ENCODE peak calls at places on chromosomes 5 and 9, in four cellular contexts. N is transverse colon, V is gastrocnemius medialis, S is A549. T is an unnamed sample.

GRCh38 chr5:150582281-150582791 is 58.1 kb upstream of the SYNPO start:
- DNase-seq in V (peak), N (peak), S (no peak), T (peak)

GRCh38 chr5:90390933-90391332 is 18.6 kb downstream of the CETN3 start:
- DNase-seq in S (no peak), N (no peak), V (no peak), T (no peak)

GRCh38 chr5:145499483-145499882 is 335.7 kb downstream of the PRELID2 start:
- DNase-seq in S (no peak), N (no peak), V (no peak), T (no peak)

GRCh38 chr9:21657966-21658667 is 144.3 kb upstream of the MTAP start:
- DNase-seq in V (no peak), N (no peak), S (no peak), T (no peak)

GRCh38 chr5:74685979-74686631 is 1.1 kb downstream of the HEXB start:
- DNase-seq in V (peak), S (no peak), N (no peak), T (peak)

GRCh38 chr9:113463418-113464285 is at the start of gene RGS3:
- DNase-seq in S (peak), N (peak), V (peak), T (peak)

GRCh38 chr9:69223605-69224004 is 49.5 kb downstream of the TJP2 start:
- DNase-seq in N (no peak), S (peak), V (peak), T (peak)

GRCh38 chr9:75878461-75878860 is 12.0 kb upstream of the PCSK5 start:
- DNase-seq in N (no peak), V (no peak), S (no peak), T (no peak)

GRCh38 chr9:98231770-98232478 is 23.5 kb downstream of the TBC1D2 start:
- DNase-seq in S (peak), N (no peak), V (no peak), T (no peak)

GRCh38 chr5:179285236-179285635 is 60.0 kb downstream of the ADAMTS2 start:
- DNase-seq in N (no peak), S (no peak), V (peak), T (peak)

GRCh38 chr9:104108315-104108714 is 14.2 kb downstream of the SMC2 start:
- DNase-seq in V (no peak), S (no peak), N (no peak), T (no peak)

GRCh38 chr9:2494571-2494970 is 127.0 kb upstream of the VLDLR start:
- DNase-seq in V (no peak), S (no peak), N (no peak), T (no peak)

GRCh38 chr5:90934091-90934719 is 375.6 kb downstream of the ADGRV1 start:
- DNase-seq in S (no peak), N (no peak), V (no peak), T (no peak)

GRCh38 chr9:112028242-112029221 is 131.9 kb downstream of the UGCG start:
- DNase-seq in V (no peak), N (no peak), S (peak), T (no peak)
- TF ChIP-seq POLR2A in V (no peak), N (no peak), S (no peak), T (no peak)

DNA sequence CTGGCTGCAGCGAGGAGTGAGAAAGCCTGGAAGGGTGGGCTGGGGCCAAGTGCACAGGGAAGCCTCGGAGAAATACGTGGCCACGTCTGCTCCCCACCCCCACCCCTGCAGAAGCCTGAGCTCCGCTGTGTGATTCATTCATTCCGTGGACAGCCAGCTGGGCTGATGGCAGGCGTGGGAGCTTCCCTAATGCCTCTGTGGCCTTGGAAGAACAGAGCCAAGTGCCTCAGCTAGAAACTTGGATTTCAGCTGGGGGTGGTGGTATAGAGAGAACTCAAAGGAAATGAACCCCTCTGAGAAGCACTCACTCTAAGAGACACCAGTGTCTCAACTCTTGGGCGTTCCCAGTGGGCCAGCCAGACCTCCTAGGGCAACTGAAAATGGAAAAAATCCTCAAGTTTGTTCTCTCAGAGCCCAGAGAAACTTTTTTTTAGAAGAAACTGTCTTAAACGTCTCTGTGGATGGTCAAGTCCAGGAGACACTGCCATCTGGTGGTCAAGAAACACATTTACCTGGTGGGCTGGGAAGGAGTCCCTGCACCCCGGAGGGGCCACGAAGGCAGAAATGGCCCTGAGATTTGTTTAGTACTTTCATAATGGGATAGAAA is 18.0 kb downstream of the ATOX1 start:
- DNase-seq in V (peak), S (peak), N (peak), T (peak)
- TF ChIP-seq POLR2A in V (no peak), S (no peak), N (no peak), T (no peak)

DNA sequence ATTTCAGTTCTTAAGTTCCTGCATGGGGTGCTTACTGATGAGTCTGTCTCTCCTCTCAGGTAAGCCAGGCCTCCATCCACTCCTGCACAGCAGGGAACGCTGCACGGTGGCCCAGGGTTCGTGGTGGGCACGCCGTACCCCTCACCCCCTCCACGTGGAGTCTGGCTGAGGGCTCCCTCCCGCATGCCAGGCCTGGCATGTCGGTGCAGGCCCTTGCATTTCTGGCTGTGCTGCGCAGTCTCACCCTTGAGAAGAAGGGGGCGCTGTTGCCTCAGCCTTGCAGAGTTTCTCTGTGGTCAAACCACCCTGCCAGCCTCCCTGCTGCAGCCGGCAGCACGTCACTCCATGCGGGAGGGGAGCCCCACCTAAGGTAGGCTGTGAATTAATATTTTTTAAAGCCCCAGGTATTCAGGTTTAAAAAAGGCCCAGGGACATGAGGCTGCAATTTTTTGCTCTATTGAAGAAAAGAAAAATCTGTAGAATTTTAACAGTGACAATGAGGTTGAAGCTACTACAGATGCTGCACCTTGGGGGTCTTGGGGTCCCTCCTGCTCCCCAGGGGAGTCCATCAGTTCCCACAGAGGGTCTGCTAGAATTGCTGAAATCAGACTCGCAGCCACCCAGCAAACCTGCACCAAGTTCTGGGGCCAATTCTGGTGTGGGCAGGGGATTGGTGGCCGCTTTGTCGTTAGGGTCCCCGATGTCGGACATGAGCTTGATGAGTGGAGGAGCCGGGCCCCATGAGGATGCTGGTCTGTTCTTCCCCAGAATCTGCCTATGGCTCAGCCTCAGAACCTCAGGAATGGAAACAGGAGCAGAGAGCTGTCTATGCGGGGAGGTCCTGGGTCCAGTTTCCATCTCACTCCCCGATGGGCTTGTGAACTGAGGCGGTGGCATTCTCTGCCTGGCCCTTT is 52.6 kb downstream of the TENT4A start:
- DNase-seq in N (peak), S (peak), V (peak), T (peak)
- TF ChIP-seq POLR2A in N (no peak), S (peak), V (no peak), T (no peak)

GRCh38 chr5:79843450-79844388 is 147.3 kb downstream of the MTX3 start:
- DNase-seq in V (no peak), S (no peak), N (no peak), T (no peak)

GRCh38 chr5:79846198-79846521 is 144.9 kb downstream of the MTX3 start:
- DNase-seq in V (no peak), S (no peak), N (no peak), T (no peak)

GRCh38 chr5:79844571-79844970 is 146.5 kb downstream of the MTX3 start:
- DNase-seq in V (no peak), S (no peak), N (no peak), T (no peak)

GRCh38 chr5:79847561-79847960 is 143.5 kb downstream of the MTX3 start:
- DNase-seq in V (no peak), N (no peak), S (no peak), T (no peak)

DNA sequence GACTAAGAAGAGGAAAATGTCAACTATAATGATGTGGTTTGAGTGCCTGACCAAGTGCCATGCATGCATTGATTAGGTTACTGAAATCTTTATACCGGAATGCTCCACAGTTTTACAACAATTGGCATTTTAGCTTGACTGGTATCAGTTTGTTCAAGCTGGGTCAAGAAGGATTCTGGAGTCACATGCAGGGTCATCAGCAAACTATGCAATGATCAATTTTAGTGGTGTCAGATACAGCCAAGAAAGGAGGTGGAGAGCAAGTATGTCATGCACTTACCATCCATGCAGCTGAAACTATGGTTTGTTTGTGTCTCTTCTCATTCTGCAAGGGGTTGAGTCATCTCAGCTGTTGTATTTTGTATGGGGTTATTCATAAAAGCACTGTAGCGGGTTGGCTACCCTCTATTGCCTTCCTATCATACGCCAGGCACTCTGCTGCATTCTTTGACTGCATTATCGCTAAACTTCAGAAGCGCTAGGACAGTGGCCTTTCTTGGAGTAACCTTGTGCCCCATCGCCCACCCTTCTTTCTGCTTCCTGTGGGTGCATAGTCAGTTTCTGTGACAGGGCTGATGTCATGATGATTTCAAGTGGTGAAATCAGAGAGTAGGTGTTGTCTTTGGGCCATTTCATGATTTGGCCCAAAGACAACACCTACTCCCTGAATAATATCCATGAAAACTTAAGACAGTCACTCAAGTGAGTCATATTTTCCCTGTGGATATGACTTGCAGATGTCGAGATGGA is 145.4 kb downstream of the MTX3 start:
- DNase-seq in V (no peak), N (no peak), S (no peak), T (no peak)
- TF ChIP-seq POLR2A in V (no peak), N (no peak), S (no peak), T (no peak)

DNA sequence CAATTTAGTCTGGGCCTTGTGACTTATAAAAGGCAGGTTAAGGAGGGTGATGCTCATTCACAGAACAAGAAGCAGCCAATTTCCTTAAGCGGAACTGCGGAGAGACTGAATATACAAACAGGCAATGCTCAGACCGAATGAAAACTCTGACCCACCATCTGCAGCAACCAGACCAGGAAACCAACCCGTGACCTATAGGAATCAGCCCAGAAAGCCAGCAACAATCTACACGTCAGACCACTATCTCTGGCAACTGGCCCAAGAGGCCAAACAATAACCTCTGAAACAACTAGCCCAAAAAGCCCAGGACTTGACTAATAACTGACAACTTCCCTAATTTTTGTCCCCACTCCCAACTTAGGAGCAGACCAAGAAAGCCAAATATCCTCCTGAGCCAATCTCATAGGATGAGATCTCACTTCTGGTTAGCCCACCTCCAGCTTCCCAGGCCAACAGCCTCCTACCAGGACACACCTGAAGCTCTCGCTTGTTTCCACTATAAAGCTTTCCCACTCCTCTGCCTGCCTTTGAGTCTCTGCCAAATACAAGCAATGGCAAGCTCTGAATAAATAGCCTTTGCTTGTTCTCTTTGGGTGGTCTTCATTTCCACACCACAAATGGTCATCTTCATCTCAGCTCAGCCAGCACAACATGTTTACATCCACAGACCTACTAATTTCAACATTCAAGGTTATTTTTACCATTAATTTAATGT is 168.5 kb downstream of the HSD17B3 start:
- DNase-seq in N (no peak), S (no peak), V (no peak), T (no peak)
- TF ChIP-seq POLR2A in N (no peak), S (no peak), V (no peak), T (no peak)

GRCh38 chr9:34126207-34127034 is at the start of gene DCAF12:
- DNase-seq in S (peak), V (peak), N (peak), T (peak)
- TF ChIP-seq POLR2A in S (peak), V (peak), N (peak), T (peak)

DNA sequence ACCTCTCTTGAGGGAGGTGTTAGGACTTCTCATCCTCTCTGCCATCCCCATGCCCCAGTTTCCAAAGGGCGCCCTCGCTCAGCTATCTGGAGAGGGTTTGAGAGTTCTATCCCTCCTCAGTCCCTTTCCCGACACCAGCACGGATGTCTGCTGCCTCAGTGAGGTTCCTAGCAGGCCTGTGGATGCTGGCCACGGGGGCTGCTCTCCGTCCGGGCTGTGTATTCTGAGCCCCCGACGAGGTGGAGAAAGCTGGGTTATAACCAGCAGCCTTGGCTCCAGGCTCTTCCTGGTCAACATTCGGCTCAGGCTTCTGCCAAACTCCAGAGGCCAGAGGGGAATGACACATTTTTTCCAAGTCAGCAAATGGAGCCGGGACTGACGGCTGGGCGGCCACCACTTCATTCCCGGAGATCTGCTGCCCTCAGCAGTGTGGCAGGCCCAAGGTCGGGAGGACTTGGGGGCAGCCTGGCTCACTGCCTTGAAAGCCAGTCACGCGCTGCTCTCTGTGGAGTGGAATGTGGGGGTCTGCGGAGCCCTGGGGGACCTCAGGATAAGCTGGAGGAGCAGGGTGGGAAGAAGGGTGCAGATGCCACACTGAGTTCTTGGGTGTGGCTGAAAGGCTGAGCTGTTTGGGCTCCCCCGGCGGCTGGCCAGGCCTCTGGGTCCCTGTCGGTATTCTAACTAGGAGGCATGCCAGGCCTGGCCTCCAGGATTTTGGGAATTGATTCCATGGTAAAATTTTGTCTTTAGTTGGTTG is 27.4 kb downstream of the PTPA start:
- DNase-seq in N (peak), V (peak), S (no peak), T (peak)
- TF ChIP-seq POLR2A in N (no peak), V (no peak), S (no peak), T (no peak)

GRCh38 chr5:138178516-138179276 is at the start of the genes BRD8 and KIF20A:
- DNase-seq in V (peak), N (peak), S (peak), T (peak)
- TF ChIP-seq POLR2A in V (no peak), N (peak), S (peak), T (peak)

GRCh38 chr5:141651728-141652105 is 499 bp upstream of the FCHSD1 start:
- DNase-seq in N (no peak), S (no peak), V (no peak), T (no peak)

GRCh38 chr5:141649056-141649688 is 2.0 kb downstream of the FCHSD1 start:
- DNase-seq in V (no peak), N (no peak), S (no peak), T (peak)

GRCh38 chr5:141654298-141654697 is 3.1 kb upstream of the FCHSD1 start:
- DNase-seq in N (no peak), V (no peak), S (no peak), T (no peak)

GRCh38 chr5:141649972-141650371 is 1.2 kb downstream of the FCHSD1 start:
- DNase-seq in N (no peak), S (no peak), V (no peak), T (no peak)

GRCh38 chr5:141650851-141651727 is at the start of gene FCHSD1:
- DNase-seq in S (peak), N (peak), V (peak), T (peak)
- TF ChIP-seq POLR2A in S (peak), N (peak), V (peak), T (peak)